ENCODE peak calls at places on chromosomes 1 and 21, in five cellular contexts. One of them, this sample, is unnamed.

GRCh38 chr1:1355376-1355775 is 3.0 kb downstream of the MXRA8 start:
- DNase-seq in substantia nigra: peak
- DNase-seq in transverse colon: no peak
- DNase-seq in psoas muscle: peak
- DNase-seq in CD8-positive, alpha-beta T cell: no peak
- DNase-seq in this sample: no peak

GRCh38 chr1:31013187-31013864 is 52.2 kb downstream of the PUM1 start:
- DNase-seq in substantia nigra: no peak
- DNase-seq in transverse colon: no peak
- DNase-seq in psoas muscle: no peak
- DNase-seq in CD8-positive, alpha-beta T cell: no peak
- DNase-seq in this sample: no peak

GRCh38 chr1:61330018-61330417 is 247.7 kb downstream of the NFIA start:
- DNase-seq in substantia nigra: no peak
- DNase-seq in transverse colon: no peak
- DNase-seq in psoas muscle: no peak
- DNase-seq in CD8-positive, alpha-beta T cell: no peak
- DNase-seq in this sample: no peak

GRCh38 chr1:25899792-25900191 is 6.4 kb downstream of the STMN1 start:
- DNase-seq in substantia nigra: no peak
- DNase-seq in transverse colon: no peak
- DNase-seq in psoas muscle: no peak
- DNase-seq in CD8-positive, alpha-beta T cell: no peak
- DNase-seq in this sample: no peak

GRCh38 chr1:33288976-33289857 is 31.7 kb downstream of the A3GALT2 start:
- DNase-seq in substantia nigra: no peak
- DNase-seq in transverse colon: no peak
- DNase-seq in psoas muscle: no peak
- DNase-seq in CD8-positive, alpha-beta T cell: no peak
- DNase-seq in this sample: no peak

GRCh38 chr1:58324551-58324950 is 222.0 kb downstream of the OMA1 start:
- DNase-seq in substantia nigra: no peak
- DNase-seq in transverse colon: no peak
- DNase-seq in psoas muscle: no peak
- DNase-seq in CD8-positive, alpha-beta T cell: no peak
- DNase-seq in this sample: no peak

GRCh38 chr1:18731148-18731547 is 100.5 kb downstream of the PAX7 start:
- DNase-seq in substantia nigra: no peak
- DNase-seq in transverse colon: no peak
- DNase-seq in psoas muscle: no peak
- DNase-seq in CD8-positive, alpha-beta T cell: no peak
- DNase-seq in this sample: no peak

GRCh38 chr1:6801199-6801598 is 15.9 kb downstream of the CAMTA1 start:
- DNase-seq in substantia nigra: no peak
- DNase-seq in transverse colon: no peak
- DNase-seq in psoas muscle: no peak
- DNase-seq in CD8-positive, alpha-beta T cell: no peak
- DNase-seq in this sample: no peak

GRCh38 chr1:18041107-18041506 is 66.5 kb upstream of the IGSF21 start:
- DNase-seq in substantia nigra: no peak
- DNase-seq in transverse colon: peak
- DNase-seq in psoas muscle: no peak
- DNase-seq in CD8-positive, alpha-beta T cell: no peak
- DNase-seq in this sample: no peak

GRCh38 chr21:42474982-42475381 is 21.0 kb downstream of the RSPH1 start:
- DNase-seq in substantia nigra: no peak
- DNase-seq in transverse colon: peak
- DNase-seq in psoas muscle: no peak
- DNase-seq in CD8-positive, alpha-beta T cell: no peak
- DNase-seq in this sample: no peak

GRCh38 chr1:219159946-219160645 is 13.6 kb upstream of the LYPLAL1 start:
- DNase-seq in substantia nigra: no peak
- DNase-seq in transverse colon: no peak
- DNase-seq in psoas muscle: no peak
- DNase-seq in CD8-positive, alpha-beta T cell: no peak
- DNase-seq in this sample: no peak

GRCh38 chr1:216854836-216855485 is 131.7 kb upstream of the ESRRG start:
- DNase-seq in substantia nigra: no peak
- DNase-seq in transverse colon: no peak
- DNase-seq in psoas muscle: no peak
- DNase-seq in CD8-positive, alpha-beta T cell: no peak
- DNase-seq in this sample: no peak
- H3K27ac ChIP-seq in substantia nigra: no peak
- H3K27ac ChIP-seq in transverse colon: no peak
- H3K27ac ChIP-seq in psoas muscle: no peak
- H3K27ac ChIP-seq in CD8-positive, alpha-beta T cell: no peak
- H3K27ac ChIP-seq in this sample: no peak

GRCh38 chr1:11179125-11179524 is 10.0 kb upstream of the ANGPTL7 start:
- DNase-seq in substantia nigra: no peak
- DNase-seq in transverse colon: no peak
- DNase-seq in psoas muscle: no peak
- DNase-seq in CD8-positive, alpha-beta T cell: no peak
- DNase-seq in this sample: no peak
- H3K27ac ChIP-seq in substantia nigra: no peak
- H3K27ac ChIP-seq in transverse colon: no peak
- H3K27ac ChIP-seq in psoas muscle: no peak
- H3K27ac ChIP-seq in CD8-positive, alpha-beta T cell: no peak
- H3K27ac ChIP-seq in this sample: no peak

GRCh38 chr1:104780470-104781078 is 1030.9 kb downstream of the AMY1C start:
- DNase-seq in substantia nigra: no peak
- DNase-seq in transverse colon: no peak
- DNase-seq in psoas muscle: no peak
- DNase-seq in CD8-positive, alpha-beta T cell: no peak
- DNase-seq in this sample: no peak
- H3K27ac ChIP-seq in substantia nigra: no peak
- H3K27ac ChIP-seq in transverse colon: no peak
- H3K27ac ChIP-seq in psoas muscle: no peak
- H3K27ac ChIP-seq in CD8-positive, alpha-beta T cell: no peak
- H3K27ac ChIP-seq in this sample: no peak

GRCh38 chr1:64171797-64172281 is 31.6 kb upstream of the UBE2U start:
- DNase-seq in substantia nigra: no peak
- DNase-seq in transverse colon: no peak
- DNase-seq in psoas muscle: no peak
- DNase-seq in CD8-positive, alpha-beta T cell: no peak
- DNase-seq in this sample: no peak

GRCh38 chr1:64172458-64172983 is 30.9 kb upstream of the UBE2U start:
- DNase-seq in substantia nigra: no peak
- DNase-seq in transverse colon: no peak
- DNase-seq in psoas muscle: no peak
- DNase-seq in CD8-positive, alpha-beta T cell: no peak
- DNase-seq in this sample: no peak

GRCh38 chr1:64175639-64176038 is 27.8 kb upstream of the UBE2U start:
- DNase-seq in substantia nigra: no peak
- DNase-seq in transverse colon: no peak
- DNase-seq in psoas muscle: no peak
- DNase-seq in CD8-positive, alpha-beta T cell: no peak
- DNase-seq in this sample: no peak

DNA sequence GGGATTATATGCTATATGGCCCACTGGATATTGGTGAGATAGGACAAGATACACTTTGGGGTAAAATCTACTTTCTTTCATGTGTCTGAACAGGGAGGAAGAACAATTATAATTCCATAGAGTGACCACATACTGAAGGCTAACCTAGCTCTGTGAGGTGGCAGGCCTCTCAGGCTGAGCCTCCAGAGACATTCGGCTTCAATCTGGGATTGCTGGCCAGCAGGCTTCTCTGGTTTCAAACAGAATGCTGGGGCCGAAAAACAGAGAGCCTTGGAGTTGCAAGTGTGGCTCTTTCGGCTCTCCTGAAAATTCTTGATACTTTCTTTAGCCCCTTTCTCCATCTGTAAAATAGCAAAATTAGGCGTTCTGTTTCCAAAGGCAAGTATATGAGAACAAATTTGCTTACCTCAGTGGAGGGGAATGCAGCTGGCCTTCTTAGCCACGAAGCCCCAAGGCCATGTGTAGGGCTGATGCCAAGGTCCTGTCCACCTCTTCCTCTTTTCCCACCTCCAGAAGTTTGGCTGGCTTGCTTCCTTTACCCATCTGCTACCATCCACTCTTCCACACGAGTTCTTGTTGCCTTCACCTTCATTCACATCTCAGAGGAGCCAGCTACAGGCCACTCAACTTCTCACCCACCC is 30.0 kb upstream of the UBE2U start:
- DNase-seq in substantia nigra: no peak
- DNase-seq in transverse colon: no peak
- DNase-seq in psoas muscle: no peak
- DNase-seq in CD8-positive, alpha-beta T cell: no peak
- DNase-seq in this sample: no peak
- H3K27ac ChIP-seq in substantia nigra: no peak
- H3K27ac ChIP-seq in transverse colon: peak
- H3K27ac ChIP-seq in psoas muscle: no peak
- H3K27ac ChIP-seq in CD8-positive, alpha-beta T cell: no peak
- H3K27ac ChIP-seq in this sample: no peak

DNA sequence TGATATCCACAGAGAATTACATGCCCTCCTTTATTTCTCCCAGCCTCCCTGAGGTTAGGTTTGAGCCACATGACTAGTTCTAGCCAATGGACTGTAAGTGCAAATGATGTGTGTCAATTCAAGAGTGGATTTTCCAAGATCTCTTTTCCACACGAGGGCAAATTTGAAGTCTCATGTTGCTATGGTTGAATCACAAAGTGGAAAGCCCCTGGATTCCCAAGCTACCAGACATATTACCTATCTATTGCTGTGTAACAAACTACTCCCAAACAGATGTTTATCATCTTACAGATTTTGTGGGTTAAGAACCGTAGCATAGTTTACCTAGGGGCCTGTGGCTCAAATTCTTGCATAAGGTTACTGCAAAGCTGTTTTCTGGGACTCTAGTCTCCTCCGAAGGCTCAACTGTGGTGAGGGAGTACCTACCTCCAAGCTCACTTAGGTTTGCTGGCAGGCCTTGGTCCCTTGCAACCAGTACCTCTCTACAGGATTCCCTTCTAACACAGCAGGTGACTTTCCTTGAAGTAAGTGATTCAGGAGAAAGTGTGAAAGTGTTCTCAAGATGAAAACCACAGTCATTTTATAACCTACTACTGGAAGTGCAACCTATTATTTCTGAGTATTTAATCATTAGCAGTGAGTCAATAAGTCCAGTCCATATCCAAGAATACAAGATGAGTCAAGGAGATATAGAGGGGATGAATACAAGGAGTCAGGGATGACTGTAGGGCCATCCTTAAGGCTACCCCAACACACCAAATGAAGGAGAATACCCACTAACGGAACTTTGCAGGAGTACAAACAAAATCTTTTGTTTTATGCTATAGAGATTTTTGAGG is 533.7 kb downstream of the PTPRC start:
- DNase-seq in substantia nigra: no peak
- DNase-seq in transverse colon: no peak
- DNase-seq in psoas muscle: no peak
- DNase-seq in CD8-positive, alpha-beta T cell: no peak
- DNase-seq in this sample: no peak
- H3K27ac ChIP-seq in substantia nigra: no peak
- H3K27ac ChIP-seq in transverse colon: no peak
- H3K27ac ChIP-seq in psoas muscle: no peak
- H3K27ac ChIP-seq in CD8-positive, alpha-beta T cell: no peak
- H3K27ac ChIP-seq in this sample: no peak

DNA sequence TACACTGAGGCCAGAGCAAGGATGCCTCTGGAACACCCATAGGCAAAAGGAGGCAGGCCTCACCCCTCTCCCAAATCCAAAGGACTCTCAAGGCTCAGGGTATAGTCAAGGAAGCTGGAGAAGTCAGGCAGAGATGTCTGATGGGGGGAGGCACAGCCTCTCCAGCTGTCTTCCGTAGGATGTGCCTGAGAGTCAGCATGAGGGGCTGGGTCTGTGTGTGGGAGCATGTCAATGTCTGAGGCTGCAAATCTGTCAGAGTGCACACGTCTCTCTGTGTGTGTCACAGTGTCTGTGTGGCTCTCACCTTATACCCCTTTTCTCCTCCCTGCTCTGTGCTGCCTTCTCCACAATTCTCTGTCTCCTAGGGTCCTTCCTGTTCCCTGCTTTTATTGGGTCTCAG is 4.0 kb downstream of the HPCAL4 start:
- DNase-seq in substantia nigra: no peak
- DNase-seq in transverse colon: no peak
- DNase-seq in psoas muscle: no peak
- DNase-seq in CD8-positive, alpha-beta T cell: no peak
- DNase-seq in this sample: no peak
- H3K27ac ChIP-seq in substantia nigra: no peak
- H3K27ac ChIP-seq in transverse colon: no peak
- H3K27ac ChIP-seq in psoas muscle: no peak
- H3K27ac ChIP-seq in CD8-positive, alpha-beta T cell: no peak
- H3K27ac ChIP-seq in this sample: no peak

GRCh38 chr1:231938211-231938610 is 311.6 kb downstream of the DISC1 start:
- DNase-seq in substantia nigra: no peak
- DNase-seq in transverse colon: no peak
- DNase-seq in psoas muscle: no peak
- DNase-seq in CD8-positive, alpha-beta T cell: no peak
- DNase-seq in this sample: no peak

GRCh38 chr1:231938651-231939050 is 312.1 kb downstream of the DISC1 start:
- DNase-seq in substantia nigra: no peak
- DNase-seq in transverse colon: no peak
- DNase-seq in psoas muscle: no peak
- DNase-seq in CD8-positive, alpha-beta T cell: no peak
- DNase-seq in this sample: no peak

GRCh38 chr1:231940721-231941120 is 314.1 kb downstream of the DISC1 start:
- DNase-seq in substantia nigra: no peak
- DNase-seq in transverse colon: no peak
- DNase-seq in psoas muscle: no peak
- DNase-seq in CD8-positive, alpha-beta T cell: no peak
- DNase-seq in this sample: no peak

GRCh38 chr1:231939118-231939517 is 312.5 kb downstream of the DISC1 start:
- DNase-seq in substantia nigra: no peak
- DNase-seq in transverse colon: no peak
- DNase-seq in psoas muscle: no peak
- DNase-seq in CD8-positive, alpha-beta T cell: no peak
- DNase-seq in this sample: no peak

DNA sequence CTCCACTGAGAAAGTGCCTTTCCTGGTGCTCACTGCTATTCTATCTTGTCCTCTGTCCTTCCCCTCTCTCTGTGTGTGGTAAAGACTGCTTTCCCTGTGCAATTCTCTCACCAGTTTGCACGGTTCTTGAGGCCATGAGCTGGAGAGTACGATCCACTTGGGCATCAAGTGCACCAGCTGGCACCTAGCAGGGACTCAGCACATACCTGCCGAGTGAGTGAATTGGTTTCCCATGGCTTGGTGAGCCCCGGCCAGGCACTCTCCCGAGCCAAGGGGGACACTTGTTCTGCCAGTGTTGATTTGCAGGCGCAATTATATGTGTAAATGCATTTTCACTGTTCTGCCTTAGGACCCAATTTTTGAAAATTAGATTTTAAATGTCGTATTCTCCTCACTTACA is 313.5 kb downstream of the DISC1 start:
- DNase-seq in substantia nigra: no peak
- DNase-seq in transverse colon: no peak
- DNase-seq in psoas muscle: no peak
- DNase-seq in CD8-positive, alpha-beta T cell: no peak
- DNase-seq in this sample: no peak
- H3K27ac ChIP-seq in substantia nigra: no peak
- H3K27ac ChIP-seq in transverse colon: no peak
- H3K27ac ChIP-seq in psoas muscle: no peak
- H3K27ac ChIP-seq in CD8-positive, alpha-beta T cell: no peak
- H3K27ac ChIP-seq in this sample: no peak

DNA sequence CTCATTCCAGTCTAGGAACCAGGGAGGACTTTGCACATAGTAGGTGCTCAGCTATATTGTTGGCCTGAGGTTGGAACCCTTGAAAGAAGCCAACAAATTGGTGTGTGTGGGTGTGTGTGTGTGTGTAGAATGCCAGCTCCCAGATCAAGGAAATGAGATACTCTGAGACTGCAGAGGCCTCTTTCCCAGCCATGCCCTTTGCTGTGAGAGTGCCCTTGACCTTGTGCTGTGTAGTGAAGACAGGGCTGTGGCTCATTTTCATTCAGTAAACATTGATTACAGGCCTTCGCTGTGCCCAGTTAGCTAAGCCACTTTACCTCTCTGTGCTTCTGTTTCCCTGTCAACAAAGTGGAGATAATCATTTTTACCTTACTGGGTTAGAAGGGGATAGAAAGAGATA is 3.2 kb downstream of the CYP4B1 start:
- DNase-seq in substantia nigra: no peak
- DNase-seq in transverse colon: no peak
- DNase-seq in psoas muscle: no peak
- DNase-seq in CD8-positive, alpha-beta T cell: no peak
- DNase-seq in this sample: peak
- H3K27ac ChIP-seq in substantia nigra: no peak
- H3K27ac ChIP-seq in transverse colon: no peak
- H3K27ac ChIP-seq in psoas muscle: no peak
- H3K27ac ChIP-seq in CD8-positive, alpha-beta T cell: no peak
- H3K27ac ChIP-seq in this sample: no peak